ENCODE peak calls at places on chromosomes 1 and 21, in four cellular contexts. A, O, W and J are unnamed samples.

GRCh38 chr1:103496014-103496635 is 29.4 kb upstream of the RNPC3 start:
- DNase-seq in A (no peak), O (no peak), W (no peak), J (no peak)

GRCh38 chr1:33524586-33524985 is 52.1 kb downstream of the ZSCAN20 start:
- DNase-seq in A (no peak), O (no peak), W (no peak), J (no peak)

GRCh38 chr1:20076695-20077461 is 6.9 kb downstream of the PLA2G5 start:
- DNase-seq in A (no peak), O (no peak), W (no peak), J (no peak)

GRCh38 chr1:87424541-87424940 is 95.9 kb downstream of the LMO4 start:
- DNase-seq in A (no peak), O (no peak), W (no peak), J (no peak)

GRCh38 chr1:110673197-110673701 is 1.5 kb downstream of the KCNA3 start:
- DNase-seq in A (no peak), O (peak), W (no peak), J (no peak)

GRCh38 chr1:99766378-99766800 is at the start of gene FRRS1:
- DNase-seq in A (peak), O (peak), W (peak), J (no peak)

GRCh38 chr21:41442496-41443186 is 16.6 kb downstream of the MX1 start:
- DNase-seq in A (no peak), O (no peak), W (no peak), J (no peak)

GRCh38 chr1:204288061-204288588 is 71.6 kb downstream of the PLEKHA6 start:
- DNase-seq in A (peak), O (peak), W (peak), J (no peak)

GRCh38 chr1:26408604-26409003 is 2.0 kb upstream of the LIN28A start:
- DNase-seq in A (peak), O (no peak), W (peak), J (peak)

GRCh38 chr21:42429021-42429420 is 25.3 kb downstream of the UBASH3A start:
- DNase-seq in A (no peak), O (no peak), W (no peak), J (no peak)

GRCh38 chr21:45405271-45405818 is 380 bp downstream of the COL18A1 start:
- DNase-seq in A (no peak), O (no peak), W (peak), J (no peak)

GRCh38 chr1:74995848-74996247 is 138.3 kb upstream of the LHX8 start:
- DNase-seq in A (no peak), O (no peak), W (no peak), J (no peak)

GRCh38 chr1:6930901-6931300 is 145.6 kb downstream of the CAMTA1 start:
- DNase-seq in A (no peak), O (no peak), W (no peak), J (no peak)

GRCh38 chr1:1123581-1124507 is 8.0 kb upstream of the C1orf159 start:
- DNase-seq in A (peak), O (no peak), W (no peak), J (no peak)

GRCh38 chr1:181089777-181090505 is 1.4 kb downstream of the IER5 start:
- DNase-seq in A (peak), O (peak), W (peak), J (no peak)

GRCh38 chr1:95002167-95002566 is 70.6 kb downstream of the ALG14 start:
- DNase-seq in A (no peak), O (no peak), W (no peak), J (no peak)